ENCODE peak calls at places on chromosome X, in four cellular contexts. One of them, this sample, is unnamed.

GRCh38 chrX:13046035-13046851 is 1.8 kb upstream of the FAM9C start:
- DNase-seq in HepG2: no peak
- DNase-seq in K562: no peak
- DNase-seq in GM12878: no peak
- DNase-seq in this sample: no peak

GRCh38 chrX:131264665-131265064 is 24.4 kb downstream of the IGSF1 start:
- DNase-seq in HepG2: no peak
- DNase-seq in K562: no peak
- DNase-seq in GM12878: no peak
- DNase-seq in this sample: no peak

GRCh38 chrX:153744210-153745066 is 19.6 kb upstream of the PLXNB3 start:
- DNase-seq in HepG2: no peak
- DNase-seq in K562: no peak
- DNase-seq in GM12878: no peak
- DNase-seq in this sample: no peak

GRCh38 chrX:40504801-40505605 is 75.8 kb upstream of the ATP6AP2 start:
- DNase-seq in HepG2: no peak
- DNase-seq in K562: no peak
- DNase-seq in GM12878: peak; percentile 3
- DNase-seq in this sample: no peak

GRCh38 chrX:11666180-11666579 is 460 bp upstream of the ARHGAP6 start:
- DNase-seq in HepG2: no peak
- DNase-seq in K562: no peak
- DNase-seq in GM12878: no peak
- DNase-seq in this sample: no peak

GRCh38 chrX:153948002-153948466 is 3.6 kb upstream of the RENBP start:
- DNase-seq in HepG2: peak; percentile 45
- DNase-seq in K562: no peak
- DNase-seq in GM12878: no peak
- DNase-seq in this sample: no peak

GRCh38 chrX:69127466-69127865 is 37.8 kb downstream of the PJA1 start:
- DNase-seq in HepG2: no peak
- DNase-seq in K562: no peak
- DNase-seq in GM12878: no peak
- DNase-seq in this sample: no peak

GRCh38 chrX:44105228-44105913 is 132.2 kb upstream of the NDP start:
- DNase-seq in HepG2: no peak
- DNase-seq in K562: no peak
- DNase-seq in GM12878: no peak
- DNase-seq in this sample: no peak

GRCh38 chrX:15451913-15452312 is 41.2 kb downstream of the PIR start:
- DNase-seq in HepG2: no peak
- DNase-seq in K562: no peak
- DNase-seq in GM12878: no peak
- DNase-seq in this sample: no peak

GRCh38 chrX:23493941-23494374 is 159.3 kb downstream of the PTCHD1 start:
- DNase-seq in HepG2: no peak
- DNase-seq in K562: no peak
- DNase-seq in GM12878: no peak
- DNase-seq in this sample: no peak

GRCh38 chrX:42803320-42803719 is 25.4 kb upstream of the PPP1R2C start:
- DNase-seq in HepG2: no peak
- DNase-seq in K562: no peak
- DNase-seq in GM12878: no peak
- DNase-seq in this sample: no peak

GRCh38 chrX:129115104-129115503 is 408.2 kb downstream of the SMARCA1 start:
- DNase-seq in HepG2: peak; percentile 45
- DNase-seq in K562: peak; percentile 27
- DNase-seq in GM12878: no peak
- DNase-seq in this sample: no peak

GRCh38 chrX:136063340-136064079 is 78.3 kb downstream of the SLC9A6 start:
- DNase-seq in HepG2: no peak
- DNase-seq in K562: no peak
- DNase-seq in GM12878: no peak
- DNase-seq in this sample: no peak

GRCh38 chrX:20432048-20432447 is 165.3 kb upstream of the RPS6KA3 start:
- DNase-seq in HepG2: no peak
- DNase-seq in K562: no peak
- DNase-seq in GM12878: no peak
- DNase-seq in this sample: no peak

GRCh38 chrX:73850124-73851013 is 287.4 kb downstream of the CHIC1 start:
- DNase-seq in HepG2: peak; percentile 1
- DNase-seq in K562: peak; percentile 9
- DNase-seq in GM12878: peak; percentile 62
- DNase-seq in this sample: no peak

GRCh38 chrX:153726286-153727107 is 1.8 kb downstream of the ABCD1 start:
- DNase-seq in HepG2: peak; percentile 75
- DNase-seq in K562: peak; percentile 75
- DNase-seq in GM12878: peak; percentile 48
- DNase-seq in this sample: peak; percentile 38

DNA sequence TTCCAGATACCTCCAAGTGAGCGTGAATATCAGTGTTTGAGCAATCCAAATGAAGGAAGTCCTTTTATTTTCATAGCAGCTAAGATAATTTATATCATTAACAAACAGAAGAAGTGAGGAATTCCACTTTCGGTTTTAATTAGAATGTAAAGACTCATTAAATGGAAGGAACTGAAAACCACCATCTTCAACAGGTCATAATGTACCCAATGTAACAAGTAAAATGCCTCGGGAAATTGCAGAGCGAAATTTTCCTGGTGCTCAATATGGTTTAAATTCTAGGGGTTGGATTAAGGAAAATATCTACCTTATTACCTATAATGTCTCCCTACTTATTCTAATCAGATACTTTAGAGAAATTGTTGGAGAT is 33.9 kb upstream of the SLC9A7 start:
- DNase-seq in HepG2: no peak
- DNase-seq in K562: no peak
- DNase-seq in GM12878: no peak
- DNase-seq in this sample: no peak
- H3K4me3 ChIP-seq in HepG2: no peak overlapping the region
- H3K4me3 ChIP-seq in K562: no peak overlapping the region
- H3K4me3 ChIP-seq in GM12878: peak overlapping the region; percentile 8
- H3K4me3 ChIP-seq in this sample: no peak overlapping the region

DNA sequence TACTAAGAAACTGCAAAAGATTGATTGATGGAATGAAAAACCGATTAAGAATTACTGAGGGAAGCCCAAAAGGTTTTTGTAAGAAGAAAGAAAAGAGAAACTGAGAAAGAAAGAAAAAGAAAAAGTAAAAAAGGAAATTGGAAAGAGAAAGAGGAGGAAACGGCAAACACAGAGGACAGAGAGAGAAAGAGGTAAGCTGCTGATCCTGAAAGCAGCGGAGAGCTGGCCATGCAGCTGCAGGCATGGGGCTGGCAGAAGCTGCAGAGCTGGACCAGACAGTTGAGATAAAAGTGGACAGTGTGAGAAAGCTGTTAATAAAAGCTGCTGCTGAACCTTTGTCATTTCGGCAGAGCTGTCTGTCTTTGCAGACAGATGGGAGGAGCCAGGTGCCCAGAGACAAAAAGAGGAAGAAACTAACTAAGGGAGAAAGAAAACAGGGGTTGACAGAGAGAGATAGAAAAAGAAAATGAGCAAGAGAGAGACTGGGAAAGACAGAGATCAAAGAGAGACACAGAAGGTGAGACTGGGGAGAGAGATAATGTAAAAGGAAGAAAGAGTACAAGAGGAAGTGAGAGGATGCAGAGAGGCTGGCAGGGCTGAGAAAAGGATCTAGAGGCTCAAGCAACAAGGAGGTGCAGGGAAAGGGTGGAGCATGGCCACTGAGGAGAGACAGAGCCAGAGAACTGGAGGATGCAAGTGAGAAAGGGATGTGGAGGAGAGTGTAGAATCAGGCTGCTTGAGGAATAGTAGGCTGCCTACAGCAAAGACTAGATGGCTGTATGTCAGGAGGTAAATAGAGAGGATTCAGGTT is 376.9 kb upstream of the FGF16 start:
- DNase-seq in HepG2: no peak
- DNase-seq in K562: no peak
- DNase-seq in GM12878: no peak
- DNase-seq in this sample: no peak
- TF ChIP-seq CEBPB in HepG2: no peak
- TF ChIP-seq CEBPB in K562: no peak
- TF ChIP-seq CEBPB in GM12878: no peak
- TF ChIP-seq CEBPB in this sample: no peak

DNA sequence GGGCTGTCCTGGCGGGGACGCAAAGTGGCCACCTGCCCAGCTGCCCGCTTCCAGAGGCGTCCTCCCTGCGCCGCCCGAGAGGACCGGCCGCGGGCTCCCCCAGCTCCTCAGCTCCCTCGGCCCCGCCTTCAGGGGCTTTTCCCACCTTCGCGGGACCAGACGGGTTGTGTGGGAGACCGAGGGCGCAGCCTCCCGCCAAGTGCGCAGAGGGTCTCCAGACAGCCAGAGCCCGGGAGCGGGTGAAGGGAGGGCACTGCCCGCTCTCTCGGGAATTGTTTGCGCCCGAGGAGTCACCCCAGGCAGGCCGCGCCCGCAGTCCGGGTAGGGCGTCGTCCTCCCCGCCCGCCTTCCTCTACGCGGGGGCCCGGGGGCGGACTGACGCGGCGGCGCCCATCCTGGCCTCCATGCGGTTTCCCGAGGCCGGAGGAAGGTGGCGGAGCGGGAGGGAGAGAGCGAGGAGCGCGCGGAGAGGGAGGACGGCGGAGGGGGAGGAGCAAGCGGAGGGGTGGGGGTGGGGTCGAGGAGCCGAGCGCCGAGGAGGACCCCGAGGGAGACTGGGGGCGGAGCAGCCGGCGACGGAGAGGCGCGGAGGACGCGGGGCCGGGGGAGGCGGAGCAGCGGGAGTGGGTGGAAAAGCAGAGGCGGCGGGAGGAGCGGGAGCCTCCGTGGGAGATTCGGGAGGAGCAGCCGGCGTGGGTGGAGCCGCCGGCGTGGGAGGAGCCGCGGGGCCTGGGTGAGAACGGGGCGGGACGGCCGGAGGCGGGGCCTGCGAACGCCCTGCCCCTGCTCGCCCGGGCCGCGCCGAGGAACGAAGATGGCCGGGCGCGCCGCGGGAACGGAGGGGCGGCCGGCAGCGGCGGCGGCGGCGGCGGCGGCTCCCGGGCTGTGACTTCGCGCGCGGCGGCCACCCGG is 47.6 kb downstream of the CLDN34 start:
- DNase-seq in HepG2: peak; percentile 48
- DNase-seq in K562: peak; percentile 84
- DNase-seq in GM12878: no peak
- DNase-seq in this sample: peak; percentile 38
- TF ChIP-seq TAF1 in HepG2: no peak
- TF ChIP-seq TAF1 in K562: no peak
- TF ChIP-seq TAF1 in GM12878: peak; percentile 34
- TF ChIP-seq TAF1 in this sample: no peak

GRCh38 chrX:124736553-124737240 is 390.3 kb downstream of the SH2D1A start:
- DNase-seq in HepG2: no peak
- DNase-seq in K562: no peak
- DNase-seq in GM12878: no peak
- DNase-seq in this sample: peak; percentile 44
- H3K4me3 ChIP-seq in HepG2: no peak overlapping the region
- H3K4me3 ChIP-seq in K562: no peak overlapping the region
- H3K4me3 ChIP-seq in GM12878: no peak overlapping the region
- H3K4me3 ChIP-seq in this sample: no peak overlapping the region

DNA sequence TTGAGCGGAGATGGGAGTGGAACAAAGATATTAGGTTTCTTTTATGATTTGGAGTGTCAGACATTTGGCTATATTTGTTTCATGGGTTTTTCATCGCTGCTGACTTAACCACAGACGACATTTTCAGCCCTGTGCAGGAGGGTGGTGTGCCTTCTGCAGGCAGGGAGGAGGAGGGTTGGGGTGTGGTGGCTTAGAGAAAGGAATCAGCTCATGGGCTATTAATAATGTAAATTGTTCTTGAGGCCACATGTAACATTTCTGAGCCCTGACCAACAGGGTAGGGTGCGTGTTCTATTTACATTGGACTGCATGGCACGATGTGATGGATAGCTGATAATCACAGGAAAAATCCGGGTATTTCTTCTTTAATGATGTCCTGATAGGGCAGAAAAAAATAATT is 67.6 kb downstream of the POLA1 start:
- DNase-seq in HepG2: no peak
- DNase-seq in K562: no peak
- DNase-seq in GM12878: no peak
- DNase-seq in this sample: no peak
- TF ChIP-seq CEBPB in HepG2: no peak
- TF ChIP-seq CEBPB in K562: no peak
- TF ChIP-seq CEBPB in GM12878: no peak
- TF ChIP-seq CEBPB in this sample: no peak

GRCh38 chrX:85244411-85245210 is 820 bp downstream of the ZNF711 start:
- DNase-seq in HepG2: no peak
- DNase-seq in K562: peak; percentile 13
- DNase-seq in GM12878: no peak
- DNase-seq in this sample: no peak
- TF ChIP-seq TAF1 in HepG2: no peak
- TF ChIP-seq TAF1 in K562: peak; percentile 18
- TF ChIP-seq TAF1 in GM12878: peak; percentile 8
- TF ChIP-seq TAF1 in this sample: no peak